ENCODE peak calls at places on chromosomes 6 and 20, in eight cellular contexts. L is left ventricle myocardium inferior; U is BE2C; P is uterus; J is sigmoid colon; M is CD8-positive, alpha-beta T cell; Q is keratinocyte; Z is kidney epithelial cell. O is an unnamed sample.

GRCh38 chr6:151191477-151191995 is 48.2 kb upstream of the AKAP12 start:
- DNase-seq in Q (no peak), Z (no peak), L (no peak), M (no peak), J (no peak), P (no peak), U (no peak), O (no peak)

GRCh38 chr6:106514281-106514885 is 114.9 kb downstream of the RTN4IP1 start:
- DNase-seq in M (no peak), Q (no peak), Z (no peak), P (no peak), U (no peak), L (no peak), J (no peak), O (no peak)

GRCh38 chr6:27293436-27294152 is 18.5 kb downstream of the POM121L2 start:
- DNase-seq in U (peak; percentile 70), Z (no peak), L (no peak), M (no peak), J (no peak), Q (no peak), P (no peak), O (no peak)

GRCh38 chr20:13284830-13285229 is 63.8 kb downstream of the ISM1 start:
- DNase-seq in Q (no peak), M (no peak), L (no peak), U (no peak), Z (no peak), P (no peak), J (no peak), O (no peak)

GRCh38 chr6:142378138-142378875 is 76.5 kb downstream of the ADGRG6 start:
- DNase-seq in U (no peak), L (no peak), Z (no peak), J (no peak), M (no peak), P (no peak), Q (no peak), O (no peak)

GRCh38 chr20:4812641-4813075 is 90.9 kb downstream of the PRND start:
- DNase-seq in U (no peak), J (no peak), P (no peak), Z (no peak), M (peak; percentile 56), Q (no peak), L (no peak), O (no peak)

GRCh38 chr20:41423026-41423425 is 56.4 kb upstream of the EMILIN3 start:
- DNase-seq in Z (no peak), J (no peak), Q (no peak), L (no peak), M (no peak), P (no peak), U (no peak), O (no peak)

GRCh38 chr6:164690241-164690640 is 619.2 kb downstream of the C6orf118 start:
- DNase-seq in Q (no peak), U (no peak), P (no peak), J (no peak), L (no peak), M (no peak), Z (no peak), O (no peak)

GRCh38 chr6:23091795-23092194 is 522.4 kb downstream of the HDGFL1 start:
- DNase-seq in U (no peak), Q (no peak), M (no peak), L (no peak), Z (peak; percentile 9), P (no peak), J (no peak), O (peak; percentile 15)

GRCh38 chr6:134819858-134820495 is 129.9 kb downstream of the ALDH8A1 start:
- DNase-seq in Z (no peak), P (no peak), U (no peak), L (no peak), M (no peak), J (no peak), Q (no peak), O (no peak)

GRCh38 chr6:27019651-27020552 is 227.6 kb upstream of the PRSS16 start:
- DNase-seq in M (peak; percentile 62), J (peak; percentile 95), Z (peak; percentile 78), L (peak; percentile 79), P (peak; percentile 85), Q (peak; percentile 77), U (peak; percentile 87), O (peak; percentile 64)

GRCh38 chr6:168007592-168008338 is 10.3 kb downstream of the KIF25 start:
- DNase-seq in Q (peak; percentile 89), P (no peak), L (no peak), U (no peak), M (no peak), Z (peak; percentile 98), J (no peak), O (peak; percentile 93)

GRCh38 chr6:167824591-167825041 is 2.1 kb upstream of the AFDN start:
- DNase-seq in Q (no peak), Z (no peak), U (no peak), M (no peak), L (no peak), J (peak; percentile 67), P (no peak), O (peak; percentile 28)

GRCh38 chr6:63764318-63764916 is 128.8 kb downstream of the PHF3 start:
- DNase-seq in Q (no peak), Z (no peak), L (no peak), U (no peak), M (no peak), J (no peak), P (no peak), O (no peak)

GRCh38 chr6:36915599-36915998 is 29.8 kb downstream of the C6orf89 start:
- DNase-seq in U (no peak), M (no peak), L (no peak), J (no peak), Q (no peak), Z (no peak), P (no peak), O (no peak)

GRCh38 chr6:36913082-36913481 is 27.3 kb downstream of the C6orf89 start:
- DNase-seq in Z (no peak), J (no peak), M (no peak), L (no peak), Q (no peak), U (no peak), P (no peak), O (no peak)

GRCh38 chr6:36917541-36918193 is 31.9 kb downstream of the C6orf89 start:
- DNase-seq in Q (no peak), P (peak; percentile 76), U (no peak), M (no peak), J (peak; percentile 88), Z (no peak), L (peak; percentile 47), O (peak; percentile 98)

GRCh38 chr6:36914227-36914794 is 28.6 kb downstream of the C6orf89 start:
- DNase-seq in L (no peak), Z (peak; percentile 51), Q (peak; percentile 94), J (no peak), M (no peak), U (no peak), P (no peak), O (no peak)

GRCh38 chr6:36916159-36916558 is 30.4 kb downstream of the C6orf89 start:
- DNase-seq in U (no peak), L (no peak), Q (no peak), P (no peak), J (no peak), M (no peak), Z (no peak), O (no peak)
- H3K36me3 ChIP-seq in U (peaks cover 46% of the 10 kb centered on the region), L (peaks cover 76% of the 10 kb centered on the region), Q (peaks cover 8% of the 10 kb centered on the region), P (no peaks in the 10 kb centered on the region), J (peaks cover 14% of the 10 kb centered on the region), M (peaks cover 19% of the 10 kb centered on the region), Z (no peaks in the 10 kb centered on the region), O (peaks cover 4% of the 10 kb centered on the region)

GRCh38 chr6:12572884-12573824 is 143.4 kb upstream of the PHACTR1 start:
- DNase-seq in Q (no peak), U (no peak), P (no peak), Z (peak; percentile 80), M (no peak), L (no peak), J (no peak), O (peak; percentile 54)
- H3K4me3 ChIP-seq in Q (peak overlapping the region; percentile 30), U (no peak overlapping the region), P (no peak overlapping the region), Z (no peak overlapping the region), M (no peak overlapping the region), L (no peak overlapping the region), J (no peak overlapping the region), O (no peak overlapping the region)

GRCh38 chr6:20056350-20056992 is 155.8 kb downstream of the MBOAT1 start:
- DNase-seq in P (no peak), J (no peak), L (no peak), Q (no peak), U (no peak), Z (peak; percentile 9), M (no peak), O (no peak)
- TF ChIP-seq CTCF in P (peak; percentile 51), J (no peak), L (peak; percentile 61), Q (peak; percentile 53), U (peak; percentile 59), Z (peak; percentile 48), M (no peak), O (peak; percentile 58)

GRCh38 chr20:32519367-32519730 is 65.8 kb downstream of the NOL4L start:
- DNase-seq in P (no peak), M (no peak), Z (no peak), J (no peak), U (no peak), L (no peak), Q (no peak), O (no peak)

GRCh38 chr20:32516583-32516982 is 68.5 kb downstream of the NOL4L start:
- DNase-seq in U (no peak), Z (no peak), M (no peak), P (no peak), J (no peak), Q (no peak), L (no peak), O (no peak)

GRCh38 chr20:32516985-32517873 is 67.9 kb downstream of the NOL4L start:
- DNase-seq in Z (no peak), Q (no peak), U (peak; percentile 94), M (no peak), J (no peak), L (no peak), P (no peak), O (no peak)

GRCh38 chr20:32518593-32519366 is 66.4 kb downstream of the NOL4L start:
- DNase-seq in M (no peak), Q (no peak), J (no peak), L (no peak), U (peak; percentile 49), P (no peak), Z (no peak), O (no peak)

DNA sequence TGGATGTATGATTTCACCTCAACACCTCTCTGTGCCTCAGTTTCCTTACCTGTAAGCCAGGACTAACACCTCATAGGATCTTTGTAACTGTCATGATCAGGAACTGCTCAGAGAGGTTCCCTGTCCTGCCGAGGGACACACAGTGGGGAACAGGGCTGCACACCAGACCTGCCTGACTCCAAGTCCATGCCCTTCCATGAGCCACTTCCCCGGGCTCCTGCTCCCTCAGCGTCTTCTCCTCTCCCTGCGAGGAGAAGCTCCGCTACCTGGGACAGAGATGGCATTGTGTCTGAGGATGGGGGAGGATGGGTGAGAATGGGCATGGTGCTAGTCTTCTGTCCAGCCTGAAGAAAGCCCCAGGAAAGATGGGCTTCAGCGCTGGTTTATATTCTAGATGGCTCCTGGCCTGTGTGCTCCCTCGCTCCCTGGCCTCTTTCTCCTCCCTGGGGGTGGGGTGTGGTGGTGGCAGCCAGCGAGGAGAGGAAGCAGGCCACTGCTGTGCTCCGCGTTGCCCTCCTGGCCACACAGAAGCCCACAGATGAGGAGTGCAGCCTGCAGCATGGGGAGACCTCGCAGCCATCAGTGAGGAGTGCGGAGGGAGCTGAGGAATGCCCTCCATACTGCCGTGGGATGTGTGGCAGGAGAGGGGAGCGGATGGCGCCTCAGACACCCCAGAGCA is 67.1 kb downstream of the NOL4L start:
- DNase-seq in Q (no peak), Z (no peak), J (no peak), M (no peak), L (no peak), U (no peak), P (no peak), O (no peak)
- H3K36me3 ChIP-seq in Q (no peaks in the 10 kb centered on the region), Z (no peaks in the 10 kb centered on the region), J (no peaks in the 10 kb centered on the region), M (peaks cover 27% of the 10 kb centered on the region), L (no peaks in the 10 kb centered on the region), U (no peaks in the 10 kb centered on the region), P (no peaks in the 10 kb centered on the region), O (no peaks in the 10 kb centered on the region)

GRCh38 chr6:150142304-150142656 is 564 bp upstream of the PPP1R14C start:
- DNase-seq in P (no peak), L (no peak), Q (no peak), Z (peak; percentile 89), J (no peak), U (no peak), M (no peak), O (no peak)
- H3K4me3 ChIP-seq in P (peak overlapping the region; percentile 9), L (peak overlapping the region; percentile 73), Q (peak overlapping the region; percentile 44), Z (peak overlapping the region; percentile 77), J (peak overlapping the region; percentile 52), U (no peak overlapping the region), M (no peak overlapping the region), O (peak overlapping the region; percentile 44)